ENCODE peak calls at places on chromosomes 1 and 21, in five cellular contexts. O, H, C, T and I are unnamed samples.

GRCh38 chr1:25619101-25619890 is 2.7 kb downstream of the MAN1C1 start:
- DNase-seq in O (no peak), C (peak), T (peak), H (no peak), I (peak)

GRCh38 chr1:26291433-26291832 is 11.5 kb downstream of the SH3BGRL3 start:
- DNase-seq in C (no peak), O (no peak), H (no peak), T (no peak), I (no peak)

GRCh38 chr1:151213560-151213959 is 15.2 kb downstream of the PIP5K1A start:
- DNase-seq in C (no peak), O (no peak), T (no peak), H (no peak), I (no peak)

GRCh38 chr1:24414884-24415333 is 693 bp upstream of the NIPAL3 start:
- DNase-seq in T (no peak), O (peak), C (no peak), H (no peak), I (no peak)

GRCh38 chr1:67479146-67479891 is 49.1 kb upstream of the SERBP1 start:
- DNase-seq in H (peak), T (peak), O (no peak), C (peak), I (peak)

GRCh38 chr1:109740615-109741373 is at the start of gene GSTM3:
- DNase-seq in H (no peak), O (no peak), T (no peak), C (no peak), I (no peak)

GRCh38 chr1:1979482-1980165 is 24.0 kb downstream of the CFAP74 start:
- DNase-seq in T (no peak), C (no peak), O (no peak), H (no peak), I (no peak)

GRCh38 chr1:203217668-203218067 is 11.8 kb downstream of the CHIT1 start:
- DNase-seq in C (no peak), T (no peak), O (no peak), H (no peak), I (no peak)

GRCh38 chr1:54464477-54465146 is 58.4 kb upstream of the SSBP3 start:
- DNase-seq in C (no peak), H (no peak), O (no peak), T (peak), I (no peak)

GRCh38 chr1:150560011-150560438 is 10.8 kb downstream of the ADAMTSL4 start:
- DNase-seq in T (peak), O (peak), H (peak), C (peak), I (peak)

GRCh38 chr1:198079432-198079951 is 77.3 kb upstream of the NEK7 start:
- DNase-seq in O (no peak), T (no peak), H (no peak), C (no peak), I (no peak)

GRCh38 chr21:18810136-18810535 is 406.6 kb upstream of the TMPRSS15 start:
- DNase-seq in H (no peak), C (no peak), O (no peak), T (no peak), I (no peak)

GRCh38 chr1:208107415-208107814 is 136.8 kb downstream of the PLXNA2 start:
- DNase-seq in O (no peak), T (no peak), C (no peak), H (no peak), I (no peak)

GRCh38 chr1:7190261-7190660 is 405.0 kb downstream of the CAMTA1 start:
- DNase-seq in O (no peak), T (no peak), H (no peak), C (no peak), I (no peak)

GRCh38 chr1:246803891-246804290 is 79.7 kb downstream of the SCCPDH start:
- DNase-seq in C (no peak), H (no peak), T (no peak), O (no peak), I (no peak)

GRCh38 chr1:109847251-109847650 is 63.4 kb upstream of the CSF1 start:
- DNase-seq in O (no peak), C (no peak), H (no peak), T (no peak), I (no peak)

GRCh38 chr21:42527489-42528158 is 14.0 kb downstream of the SLC37A1 start:
- DNase-seq in T (no peak), H (no peak), O (no peak), C (no peak), I (no peak)

GRCh38 chr1:230772457-230773395 is 25.5 kb downstream of the CAPN9 start:
- DNase-seq in O (peak), T (no peak), H (peak), C (peak), I (peak)

GRCh38 chr1:116167625-116168276 is 56.6 kb downstream of the MAB21L3 start:
- DNase-seq in H (peak), C (no peak), T (peak), O (no peak), I (peak)

GRCh38 chr1:10471411-10472219 is 714 bp downstream of the DFFA start:
- DNase-seq in H (no peak), O (no peak), T (no peak), C (peak), I (no peak)

GRCh38 chr1:10472220-10473144 is at the start of gene DFFA:
- DNase-seq in T (peak), H (peak), O (peak), C (peak), I (peak)

GRCh38 chr1:10473145-10473765 is 926 bp upstream of the DFFA start:
- DNase-seq in T (no peak), H (no peak), C (no peak), O (no peak), I (no peak)

GRCh38 chr1:10475510-10475909 is 760 bp downstream of the PEX14 start:
- DNase-seq in O (no peak), T (no peak), H (no peak), C (no peak), I (no peak)

GRCh38 chr1:10474613-10475507 is at the start of gene PEX14:
- DNase-seq in O (peak), C (peak), H (peak), T (peak), I (peak)
- TF ChIP-seq POLR2A in O (peak), C (peak), H (no peak), T (peak), I (no peak)

DNA sequence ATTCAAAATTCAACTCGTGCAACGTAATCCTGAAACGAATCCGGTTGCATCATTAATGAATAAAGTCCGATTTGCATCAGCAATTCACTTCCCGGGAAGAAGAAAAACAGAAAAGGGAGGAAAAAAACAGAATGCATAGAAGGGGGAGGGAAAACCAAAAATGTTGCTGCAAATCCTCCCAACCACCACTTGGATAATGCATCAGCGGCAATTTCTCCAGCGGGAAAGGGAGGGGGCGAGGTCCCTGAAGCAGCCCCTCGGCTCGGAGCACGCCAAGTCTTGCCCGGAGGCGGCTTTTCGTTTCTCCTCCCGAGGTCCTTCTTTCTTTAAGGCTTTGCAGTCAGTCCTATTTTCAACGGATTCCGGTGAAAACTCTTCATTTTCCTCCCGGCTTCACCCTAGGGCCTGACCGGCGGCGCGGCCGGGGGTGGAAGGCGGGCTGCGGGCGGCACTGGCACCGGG is 720 bp downstream of the CDC42BPA start:
- DNase-seq in O (peak), C (peak), T (peak), H (no peak), I (peak)
- TF ChIP-seq POLR2A in O (no peak), C (no peak), T (no peak), H (no peak), I (no peak)

DNA sequence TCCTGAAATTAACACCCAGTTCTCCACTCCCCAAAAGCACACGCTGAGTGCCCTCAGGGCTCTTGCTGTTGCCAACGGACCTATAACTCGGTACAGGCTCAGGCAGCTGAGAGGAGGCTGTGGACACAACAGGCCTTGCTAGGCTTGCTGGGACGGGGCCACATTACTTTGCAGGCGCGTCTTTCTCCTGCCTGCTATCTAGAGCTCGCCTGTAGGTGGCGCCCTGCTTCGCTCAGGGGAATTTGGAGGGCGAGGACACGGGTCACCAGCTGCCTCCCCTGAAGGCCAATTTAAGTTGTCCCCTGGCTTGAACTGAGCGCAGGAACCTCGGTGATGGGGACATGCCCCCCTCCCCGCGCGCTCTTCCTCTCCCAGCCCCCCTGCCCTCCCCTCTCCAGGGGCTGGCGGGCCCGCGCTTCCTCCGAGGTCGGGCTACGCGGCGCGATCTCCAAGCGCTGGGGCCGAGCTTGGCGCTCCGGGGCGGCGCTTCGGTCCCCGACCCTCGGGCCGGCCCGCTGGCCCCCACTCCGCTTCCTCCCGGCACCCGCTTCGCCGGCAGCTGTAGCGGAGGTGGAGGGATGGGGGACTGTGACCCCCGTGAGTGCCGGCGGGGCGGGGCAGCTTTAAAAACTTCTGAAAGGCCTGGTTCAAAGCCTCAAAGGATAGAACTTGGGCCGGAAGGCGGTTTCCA is 32.4 kb upstream of the NFIA start:
- DNase-seq in T (peak), C (peak), H (peak), O (peak), I (peak)
- TF ChIP-seq POLR2A in T (peak), C (peak), H (no peak), O (peak), I (no peak)

DNA sequence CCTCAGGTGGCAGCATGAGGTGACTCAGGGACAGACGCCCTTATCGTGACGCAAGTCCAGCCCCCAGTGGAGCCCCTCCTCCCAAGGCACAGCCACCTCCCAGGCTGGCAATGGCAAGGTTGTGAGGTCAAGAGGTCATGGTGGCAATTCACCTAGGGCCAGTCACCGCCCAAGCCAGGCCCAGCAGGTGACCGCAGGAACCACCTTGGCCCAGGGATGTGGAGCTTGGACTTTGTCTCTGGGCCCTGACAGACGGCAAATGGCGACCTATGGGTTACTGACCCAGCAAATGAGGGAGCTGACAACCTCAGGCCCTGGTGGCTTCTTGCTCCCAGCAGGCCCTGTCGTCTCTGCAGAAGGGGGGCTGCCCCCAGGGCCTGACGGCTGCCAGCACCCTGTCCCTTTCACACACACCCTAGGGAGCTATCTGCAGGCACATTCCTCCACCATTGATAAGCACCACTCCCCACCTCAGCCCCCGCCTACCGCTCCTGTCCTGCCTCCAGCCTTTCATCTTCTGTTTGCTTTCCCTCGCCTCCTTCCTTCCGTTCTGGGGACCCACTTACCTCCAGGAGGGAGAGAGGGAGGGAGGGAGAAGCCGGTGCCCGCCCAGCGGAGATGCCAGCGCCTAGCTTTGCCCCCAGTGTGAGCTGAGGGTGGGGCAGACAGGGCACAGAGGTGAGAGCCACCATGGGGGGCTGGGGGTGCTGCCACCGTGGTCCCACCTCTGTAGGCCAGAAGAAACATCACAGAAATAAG is 12.1 kb downstream of the EPHA2 start:
- DNase-seq in T (peak), H (peak), O (peak), C (no peak), I (peak)
- TF ChIP-seq POLR2A in T (peak), H (peak), O (no peak), C (no peak), I (no peak)

GRCh38 chr1:226547754-226548191 is 791 bp upstream of the STUM start:
- DNase-seq in C (peak), T (peak), O (peak), H (peak), I (peak)

GRCh38 chr1:226549094-226549936 is 751 bp downstream of the STUM start:
- DNase-seq in O (peak), T (no peak), C (no peak), H (no peak), I (no peak)

GRCh38 chr1:226548281-226549093 is at the start of gene STUM:
- DNase-seq in O (no peak), T (no peak), H (peak), C (no peak), I (peak)

GRCh38 chr1:226545806-226546596 is 2.6 kb upstream of the STUM start:
- DNase-seq in O (no peak), T (no peak), C (no peak), H (no peak), I (no peak)

GRCh38 chr1:226546926-226547325 is 1.6 kb upstream of the STUM start:
- DNase-seq in H (no peak), C (no peak), O (no peak), T (no peak), I (no peak)
- TF ChIP-seq POLR2A in H (no peak), C (no peak), O (no peak), T (no peak), I (no peak)

DNA sequence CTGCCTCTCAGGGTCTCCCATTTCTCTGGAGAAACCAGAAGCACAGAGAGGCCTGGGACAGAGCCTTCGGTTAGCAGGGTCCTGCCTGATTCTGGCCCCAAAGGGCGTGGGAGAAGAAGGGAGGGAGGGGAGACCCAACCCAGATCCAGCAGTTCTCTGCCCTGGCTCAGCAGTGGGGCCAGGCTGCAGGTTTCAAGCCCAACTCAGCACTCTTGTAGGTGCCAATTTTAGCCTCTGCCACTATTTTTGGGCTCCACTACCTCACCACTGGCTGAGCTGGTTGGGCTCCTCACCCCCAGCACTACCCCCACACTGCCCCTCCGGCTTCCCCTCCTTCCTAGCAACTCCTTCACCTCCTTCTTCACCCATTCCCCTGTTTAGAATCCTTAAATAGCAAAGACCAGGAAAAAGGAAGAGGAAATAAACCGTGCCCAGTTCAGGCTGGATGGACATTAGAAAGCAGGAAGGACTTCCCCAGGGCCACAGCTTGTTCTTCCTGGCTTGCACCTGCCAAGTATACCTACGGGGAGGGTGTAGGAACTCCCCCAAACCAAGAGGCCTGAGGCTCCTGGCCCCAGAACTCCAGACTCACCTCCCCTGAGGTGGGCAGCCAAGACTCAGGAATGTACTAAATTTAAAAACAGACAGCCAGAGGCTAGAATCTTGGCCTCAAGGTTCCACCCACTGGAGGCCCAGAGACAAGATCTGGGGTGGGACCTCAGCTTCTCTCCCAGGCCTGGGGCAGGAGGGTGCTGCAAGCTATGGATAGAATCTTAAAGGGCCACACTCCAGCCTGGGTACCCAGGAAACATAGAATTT is 1.4 kb upstream of the ARHGEF2 start:
- DNase-seq in H (no peak), O (no peak), C (no peak), T (peak), I (no peak)
- TF ChIP-seq POLR2A in H (no peak), O (no peak), C (no peak), T (no peak), I (no peak)

GRCh38 chr1:205749826-205750682 is at the start of gene NUCKS1:
- DNase-seq in H (peak), C (peak), O (peak), T (peak), I (peak)
- TF ChIP-seq POLR2A in H (no peak), C (peak), O (no peak), T (no peak), I (peak)

DNA sequence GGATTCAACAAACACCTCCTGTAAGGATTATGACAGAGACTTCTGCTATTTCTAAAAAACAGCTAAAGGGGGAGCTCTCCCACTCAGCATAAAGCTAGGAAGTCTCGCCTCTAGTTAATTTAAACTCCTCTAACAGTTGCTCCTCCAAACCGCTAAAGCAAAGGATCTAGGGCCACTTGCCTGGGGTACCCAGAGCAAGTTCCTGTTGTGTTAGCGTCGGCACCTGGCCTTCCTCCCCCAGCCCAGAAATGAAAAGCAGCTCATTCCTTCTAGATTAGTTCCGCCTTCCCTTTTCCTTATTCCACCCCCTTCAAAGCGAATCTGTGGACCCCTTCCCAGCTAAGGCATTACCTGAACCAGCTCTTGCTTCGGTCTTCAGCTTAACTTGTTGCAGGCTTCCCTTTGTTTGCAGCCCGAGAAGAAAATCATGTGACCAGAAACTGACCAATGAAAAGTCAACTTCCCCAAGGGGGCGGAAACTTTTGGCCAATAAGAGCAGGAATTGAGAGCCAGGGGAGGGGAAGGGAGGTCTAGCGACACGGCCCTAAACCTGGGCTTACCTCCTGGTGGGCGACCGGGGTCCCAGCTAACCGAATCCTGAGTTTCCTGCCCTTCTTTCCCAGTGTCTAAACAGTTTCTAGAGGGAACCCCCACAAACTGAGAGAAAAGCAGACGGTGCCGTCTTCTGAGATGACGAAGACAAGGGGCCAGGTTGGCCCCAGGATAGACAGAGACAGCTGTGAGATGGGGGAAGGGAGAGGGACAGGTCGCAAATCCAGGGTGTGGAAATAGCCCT is at the start of gene PBXIP1:
- DNase-seq in C (peak), O (peak), H (peak), T (peak), I (peak)
- TF ChIP-seq POLR2A in C (peak), O (no peak), H (no peak), T (peak), I (no peak)